ENCODE peak calls at places on chromosomes 6 and 20, in six cellular contexts. B, I, K, F, N and C are unnamed samples.

GRCh38 chr6:33208089-33208967 is at the start of gene RING1:
- DNase-seq in K (peak), F (peak), I (peak), N (peak), B (no peak), C (peak)

GRCh38 chr6:71197770-71198169 is 90.8 kb upstream of the OGFRL1 start:
- DNase-seq in I (no peak), F (peak), B (no peak), N (no peak), K (no peak), C (peak)

GRCh38 chr6:14060971-14061370 is 56.6 kb upstream of the CD83 start:
- DNase-seq in N (no peak), F (no peak), I (no peak), K (no peak), B (no peak), C (no peak)

GRCh38 chr6:136550045-136550329 is 235 bp downstream of the MAP7 start:
- DNase-seq in F (no peak), K (no peak), N (no peak), B (no peak), I (no peak), C (no peak)

GRCh38 chr20:2131366-2131765 is 29.7 kb downstream of the STK35 start:
- DNase-seq in N (no peak), K (no peak), I (no peak), F (peak), B (no peak), C (peak)

GRCh38 chr20:31527266-31527665 is 13.0 kb downstream of the HM13 start:
- DNase-seq in I (no peak), B (no peak), N (no peak), K (no peak), F (no peak), C (peak)

GRCh38 chr6:111280445-111280844 is 193.1 kb downstream of the SLC16A10 start:
- DNase-seq in K (no peak), N (no peak), B (no peak), F (no peak), I (no peak), C (no peak)

GRCh38 chr6:151641028-151641427 is 147.2 kb downstream of the CCDC170 start:
- DNase-seq in N (no peak), B (no peak), F (no peak), I (no peak), K (no peak), C (no peak)

GRCh38 chr6:82204010-82204409 is 43.5 kb downstream of the IBTK start:
- DNase-seq in K (no peak), I (no peak), F (no peak), N (no peak), B (no peak), C (no peak)

GRCh38 chr6:82211326-82211725 is 36.2 kb downstream of the IBTK start:
- DNase-seq in N (no peak), F (no peak), I (no peak), K (no peak), B (no peak), C (no peak)

GRCh38 chr6:82208914-82209313 is 38.6 kb downstream of the IBTK start:
- DNase-seq in B (no peak), I (no peak), N (no peak), K (no peak), F (no peak), C (no peak)

GRCh38 chr6:82205793-82206425 is 41.6 kb downstream of the IBTK start:
- DNase-seq in K (no peak), N (no peak), I (no peak), B (no peak), F (peak), C (no peak)
- H3K4me3 ChIP-seq in K (no peak), N (no peak), I (no peak), B (no peak), F (no peak), C (no peak)

GRCh38 chr20:38940644-38941043 is 14.4 kb downstream of the FAM83D start:
- DNase-seq in B (no peak), N (no peak), F (no peak), I (no peak), K (no peak), C (no peak)

GRCh38 chr20:38939686-38940085 is 13.5 kb downstream of the FAM83D start:
- DNase-seq in K (no peak), N (no peak), I (no peak), B (no peak), F (no peak), C (no peak)

GRCh38 chr20:38937000-38937399 is 10.8 kb downstream of the FAM83D start:
- DNase-seq in I (no peak), F (no peak), K (no peak), N (no peak), B (no peak), C (no peak)

GRCh38 chr20:38937978-38938473 is 11.8 kb downstream of the FAM83D start:
- DNase-seq in K (no peak), F (no peak), N (no peak), I (no peak), B (no peak), C (no peak)

GRCh38 chr20:38941726-38942389 is 15.6 kb downstream of the FAM83D start:
- DNase-seq in K (no peak), B (no peak), F (no peak), I (no peak), N (no peak), C (no peak)
- TF ChIP-seq CTCF in K (no peak), B (no peak), F (no peak), I (no peak), N (no peak), C (no peak)

GRCh38 chr6:36139991-36140710 is 9.8 kb downstream of the MAPK13 start:
- DNase-seq in I (no peak), B (no peak), F (no peak), N (no peak), K (no peak), C (no peak)

GRCh38 chr6:36141091-36141490 is 10.8 kb downstream of the MAPK13 start:
- DNase-seq in N (no peak), F (no peak), B (no peak), I (no peak), K (no peak), C (no peak)

GRCh38 chr6:36138667-36139066 is 8.4 kb downstream of the MAPK13 start:
- DNase-seq in F (no peak), I (no peak), N (no peak), B (no peak), K (no peak), C (no peak)

GRCh38 chr6:36141961-36142360 is 11.6 kb downstream of the MAPK13 start:
- DNase-seq in B (no peak), I (no peak), F (no peak), K (no peak), N (no peak), C (no peak)

GRCh38 chr6:36139431-36139830 is 9.1 kb downstream of the MAPK13 start:
- DNase-seq in I (no peak), N (no peak), K (no peak), F (peak), B (no peak), C (peak)
- H3K4me3 ChIP-seq in I (no peak), N (no peak), K (no peak), F (no peak), B (no peak), C (no peak)

DNA sequence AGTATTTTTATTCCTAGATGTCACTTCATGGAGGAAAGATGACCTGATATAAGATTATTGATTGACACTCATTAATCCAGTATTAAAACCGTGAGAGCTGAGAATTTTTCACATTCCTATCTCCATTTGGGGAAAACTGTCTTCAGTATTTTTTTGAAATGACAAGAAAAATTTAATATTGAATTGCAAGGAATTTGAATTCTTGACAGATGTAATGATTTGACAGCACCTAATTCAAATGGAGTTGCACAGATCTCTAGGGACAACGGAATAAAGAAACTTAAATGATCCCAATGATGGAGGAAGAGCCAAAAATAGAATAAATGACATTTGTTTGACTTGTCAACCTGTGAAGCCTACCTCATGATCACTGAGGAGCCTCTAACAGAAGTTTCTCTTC is 1591.4 kb downstream of the HACE1 start:
- DNase-seq in B (no peak), N (no peak), F (no peak), I (no peak), K (no peak), C (no peak)
- TF ChIP-seq CTCF in B (no peak), N (no peak), F (no peak), I (no peak), K (no peak), C (no peak)

GRCh38 chr6:166997348-166997747 is 1.8 kb upstream of the CEP43 start:
- DNase-seq in N (no peak), B (no peak), K (no peak), F (no peak), I (no peak), C (no peak)
- H3K4me3 ChIP-seq in N (peak), B (peak), K (no peak), F (peak), I (no peak), C (peak)

DNA sequence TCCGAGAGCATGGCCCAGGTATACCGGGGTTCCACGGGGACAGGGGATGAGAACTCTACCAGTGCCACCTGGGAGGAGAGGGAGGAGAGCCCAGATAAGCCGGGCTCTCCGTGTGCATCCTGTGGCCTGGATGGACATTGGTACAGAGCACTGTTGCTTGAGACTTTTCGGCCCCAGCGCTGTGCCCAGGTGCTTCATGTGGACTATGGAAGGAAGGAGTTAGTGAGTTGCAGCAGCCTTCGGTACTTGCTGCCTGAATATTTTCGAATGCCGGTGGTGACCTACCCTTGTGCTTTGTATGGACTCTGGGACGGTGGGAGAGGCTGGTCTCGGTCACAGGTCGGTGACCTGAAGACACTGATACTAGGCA is 1.3 kb downstream of the TDRD6 start:
- DNase-seq in F (no peak), N (no peak), K (no peak), B (no peak), I (no peak), C (no peak)
- TF ChIP-seq CTCF in F (no peak), N (no peak), K (no peak), B (no peak), I (no peak), C (no peak)

DNA sequence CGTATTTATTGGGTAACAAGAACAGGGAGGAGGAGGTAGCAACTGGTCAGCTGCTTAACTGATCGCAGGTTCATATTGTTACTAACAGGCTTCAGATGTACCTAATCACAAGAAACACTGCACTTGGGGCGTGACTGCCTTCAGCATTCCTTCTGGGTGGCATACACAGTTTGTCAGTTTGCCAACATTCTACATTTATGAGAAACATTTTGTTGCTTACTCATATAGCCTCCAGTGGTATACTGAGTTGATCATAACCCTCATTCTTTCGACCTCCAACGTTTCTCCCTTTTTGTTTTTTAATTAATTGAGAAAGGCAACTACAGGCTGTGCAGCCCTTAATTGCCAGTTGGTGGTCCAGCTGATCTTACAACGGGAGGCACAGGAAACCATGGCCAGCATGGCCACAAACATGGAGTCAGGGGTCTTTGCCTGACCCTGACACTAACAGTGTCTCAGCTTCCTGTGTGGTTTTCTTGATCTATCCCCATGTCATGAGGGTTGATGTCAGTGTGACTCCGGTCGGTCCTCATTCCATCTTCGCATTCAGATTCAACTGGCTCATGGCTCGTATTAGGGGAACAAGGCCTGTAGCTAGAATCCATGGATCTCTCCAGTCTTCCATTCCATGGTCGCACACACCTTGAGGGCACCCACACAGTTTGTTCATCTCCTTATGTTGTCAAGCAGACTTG is 9.4 kb downstream of the EPB41L2 start:
- DNase-seq in B (no peak), N (no peak), I (no peak), F (no peak), K (no peak), C (peak)
- H3K4me3 ChIP-seq in B (no peak), N (no peak), I (no peak), F (no peak), K (no peak), C (no peak)